ENCODE peak calls at places on chromosome 20, in ten cellular contexts. One of them, this sample, is unnamed.

GRCh38 chr20:9054176-9054575 is 14.7 kb upstream of the PLCB4 start:
- DNase-seq in effector CD8-positive, alpha-beta T cell: no peak
- DNase-seq in activated T-cell treated with anti-CD3 and anti-CD28 coated beads, Interleukin-2, amount 50 U/mL, for 4 hours: no peak
- DNase-seq in EL: peak
- DNase-seq in transverse colon: no peak
- DNase-seq in Kasumi-1: no peak
- DNase-seq in HS-5: no peak
- DNase-seq in NCI-H1105: no peak
- DNase-seq in NCI-H1436: no peak
- DNase-seq in activated naive CD8-positive, alpha-beta T cell treated with anti-CD3 and anti-CD28 coated beads, Interleukin-2, amount 50 U/mL, for 24 hours: no peak
- DNase-seq in this sample: no peak

GRCh38 chr20:36709126-36709525 is 36.8 kb downstream of the NDRG3 start:
- DNase-seq in effector CD8-positive, alpha-beta T cell: no peak
- DNase-seq in activated T-cell treated with anti-CD3 and anti-CD28 coated beads, Interleukin-2, amount 50 U/mL, for 4 hours: no peak
- DNase-seq in EL: no peak
- DNase-seq in transverse colon: no peak
- DNase-seq in Kasumi-1: no peak
- DNase-seq in HS-5: no peak
- DNase-seq in NCI-H1105: no peak
- DNase-seq in NCI-H1436: no peak
- DNase-seq in activated naive CD8-positive, alpha-beta T cell treated with anti-CD3 and anti-CD28 coated beads, Interleukin-2, amount 50 U/mL, for 24 hours: no peak
- DNase-seq in this sample: no peak

GRCh38 chr20:32359633-32360332 is 1.7 kb downstream of the ASXL1 start:
- DNase-seq in effector CD8-positive, alpha-beta T cell: no peak
- DNase-seq in activated T-cell treated with anti-CD3 and anti-CD28 coated beads, Interleukin-2, amount 50 U/mL, for 4 hours: no peak
- DNase-seq in EL: no peak
- DNase-seq in transverse colon: no peak
- DNase-seq in Kasumi-1: peak
- DNase-seq in HS-5: peak
- DNase-seq in NCI-H1105: no peak
- DNase-seq in NCI-H1436: no peak
- DNase-seq in activated naive CD8-positive, alpha-beta T cell treated with anti-CD3 and anti-CD28 coated beads, Interleukin-2, amount 50 U/mL, for 24 hours: no peak
- DNase-seq in this sample: no peak

GRCh38 chr20:53322651-53323050 is 271.0 kb downstream of the ZNF217 start:
- DNase-seq in effector CD8-positive, alpha-beta T cell: no peak
- DNase-seq in activated T-cell treated with anti-CD3 and anti-CD28 coated beads, Interleukin-2, amount 50 U/mL, for 4 hours: no peak
- DNase-seq in EL: no peak
- DNase-seq in transverse colon: no peak
- DNase-seq in Kasumi-1: no peak
- DNase-seq in HS-5: no peak
- DNase-seq in NCI-H1105: no peak
- DNase-seq in NCI-H1436: no peak
- DNase-seq in activated naive CD8-positive, alpha-beta T cell treated with anti-CD3 and anti-CD28 coated beads, Interleukin-2, amount 50 U/mL, for 24 hours: peak
- DNase-seq in this sample: no peak

GRCh38 chr20:3712279-3712873 is at the start of gene SIGLEC1:
- DNase-seq in effector CD8-positive, alpha-beta T cell: no peak
- DNase-seq in activated T-cell treated with anti-CD3 and anti-CD28 coated beads, Interleukin-2, amount 50 U/mL, for 4 hours: no peak
- DNase-seq in EL: no peak
- DNase-seq in transverse colon: peak
- DNase-seq in Kasumi-1: peak
- DNase-seq in HS-5: no peak
- DNase-seq in NCI-H1105: no peak
- DNase-seq in NCI-H1436: no peak
- DNase-seq in activated naive CD8-positive, alpha-beta T cell treated with anti-CD3 and anti-CD28 coated beads, Interleukin-2, amount 50 U/mL, for 24 hours: no peak
- DNase-seq in this sample: no peak

GRCh38 chr20:25148181-25148981 is 47.1 kb upstream of the ENTPD6 start:
- DNase-seq in effector CD8-positive, alpha-beta T cell: peak
- DNase-seq in activated T-cell treated with anti-CD3 and anti-CD28 coated beads, Interleukin-2, amount 50 U/mL, for 4 hours: peak
- DNase-seq in EL: peak
- DNase-seq in transverse colon: peak
- DNase-seq in Kasumi-1: no peak
- DNase-seq in HS-5: no peak
- DNase-seq in NCI-H1105: no peak
- DNase-seq in NCI-H1436: no peak
- DNase-seq in activated naive CD8-positive, alpha-beta T cell treated with anti-CD3 and anti-CD28 coated beads, Interleukin-2, amount 50 U/mL, for 24 hours: peak
- DNase-seq in this sample: peak

GRCh38 chr20:49344975-49345374 is 67.1 kb upstream of the ZNFX1 start:
- DNase-seq in effector CD8-positive, alpha-beta T cell: no peak
- DNase-seq in activated T-cell treated with anti-CD3 and anti-CD28 coated beads, Interleukin-2, amount 50 U/mL, for 4 hours: no peak
- DNase-seq in EL: peak
- DNase-seq in transverse colon: peak
- DNase-seq in Kasumi-1: no peak
- DNase-seq in HS-5: peak
- DNase-seq in NCI-H1105: no peak
- DNase-seq in NCI-H1436: no peak
- DNase-seq in activated naive CD8-positive, alpha-beta T cell treated with anti-CD3 and anti-CD28 coated beads, Interleukin-2, amount 50 U/mL, for 24 hours: no peak
- DNase-seq in this sample: peak

GRCh38 chr20:43398676-43399324 is 58.9 kb upstream of the SRSF6 start:
- DNase-seq in effector CD8-positive, alpha-beta T cell: no peak
- DNase-seq in activated T-cell treated with anti-CD3 and anti-CD28 coated beads, Interleukin-2, amount 50 U/mL, for 4 hours: no peak
- DNase-seq in EL: no peak
- DNase-seq in transverse colon: no peak
- DNase-seq in Kasumi-1: no peak
- DNase-seq in HS-5: no peak
- DNase-seq in NCI-H1105: no peak
- DNase-seq in NCI-H1436: no peak
- DNase-seq in activated naive CD8-positive, alpha-beta T cell treated with anti-CD3 and anti-CD28 coated beads, Interleukin-2, amount 50 U/mL, for 24 hours: no peak
- DNase-seq in this sample: no peak

GRCh38 chr20:47950103-47950502 is 164.8 kb upstream of the SULF2 start:
- DNase-seq in effector CD8-positive, alpha-beta T cell: no peak
- DNase-seq in activated T-cell treated with anti-CD3 and anti-CD28 coated beads, Interleukin-2, amount 50 U/mL, for 4 hours: no peak
- DNase-seq in EL: peak
- DNase-seq in transverse colon: no peak
- DNase-seq in Kasumi-1: no peak
- DNase-seq in HS-5: no peak
- DNase-seq in NCI-H1105: peak
- DNase-seq in NCI-H1436: no peak
- DNase-seq in activated naive CD8-positive, alpha-beta T cell treated with anti-CD3 and anti-CD28 coated beads, Interleukin-2, amount 50 U/mL, for 24 hours: no peak
- DNase-seq in this sample: peak

GRCh38 chr20:24950836-24951525 is 1.9 kb downstream of the CST7 start:
- DNase-seq in effector CD8-positive, alpha-beta T cell: no peak
- DNase-seq in activated T-cell treated with anti-CD3 and anti-CD28 coated beads, Interleukin-2, amount 50 U/mL, for 4 hours: no peak
- DNase-seq in EL: no peak
- DNase-seq in transverse colon: no peak
- DNase-seq in Kasumi-1: no peak
- DNase-seq in HS-5: no peak
- DNase-seq in NCI-H1105: no peak
- DNase-seq in NCI-H1436: no peak
- DNase-seq in activated naive CD8-positive, alpha-beta T cell treated with anti-CD3 and anti-CD28 coated beads, Interleukin-2, amount 50 U/mL, for 24 hours: no peak
- DNase-seq in this sample: no peak

GRCh38 chr20:40462600-40462999 is 226.4 kb downstream of the MAFB start:
- DNase-seq in effector CD8-positive, alpha-beta T cell: no peak
- DNase-seq in activated T-cell treated with anti-CD3 and anti-CD28 coated beads, Interleukin-2, amount 50 U/mL, for 4 hours: no peak
- DNase-seq in EL: no peak
- DNase-seq in transverse colon: no peak
- DNase-seq in Kasumi-1: no peak
- DNase-seq in HS-5: no peak
- DNase-seq in NCI-H1105: no peak
- DNase-seq in NCI-H1436: no peak
- DNase-seq in activated naive CD8-positive, alpha-beta T cell treated with anti-CD3 and anti-CD28 coated beads, Interleukin-2, amount 50 U/mL, for 24 hours: no peak
- DNase-seq in this sample: no peak

This sample was measured in AG09319.